ENCODE peak calls at places on chromosomes 4 and X, in seven cellular contexts. P is tibial artery; C is effector CD8-positive, alpha-beta T cell; V is SW480; I is NCI-H1092 treated with DMSO at 0.1 percent for 48 hours; G is suprapubic skin; U is PC-3. N is an unnamed sample.
A peak's percentile ranks its signal among the peaks of the same experiment; 100 is the strongest.

GRCh38 chrX:123731258-123731986 is 1.4 kb downstream of the THOC2 start:
- DNase-seq in U (peak; percentile 24), P (no peak), C (no peak), G (no peak), V (no peak), I (no peak), N (peak; percentile 17)

GRCh38 chrX:95382799-95383198 is 1301.8 kb upstream of the DIAPH2 start:
- DNase-seq in I (no peak), C (no peak), V (no peak), U (peak; percentile 29), G (no peak), P (no peak), N (no peak)

GRCh38 chr4:65391814-65392213 is 278.5 kb downstream of the EPHA5 start:
- DNase-seq in V (no peak), P (no peak), I (peak; percentile 60), C (no peak), U (no peak), G (no peak), N (no peak)

GRCh38 chr4:184265566-184266351 is 48.1 kb upstream of the ENPP6 start:
- DNase-seq in P (no peak), I (no peak), U (peak; percentile 49), V (no peak), G (no peak), C (no peak), N (peak; percentile 14)

GRCh38 chrX:131703646-131704045 is 159.8 kb downstream of the OR13H1 start:
- DNase-seq in V (no peak), G (no peak), C (no peak), I (no peak), U (no peak), P (no peak), N (no peak)

GRCh38 chrX:72122621-72123275 is 9.0 kb downstream of the RTL5 start:
- DNase-seq in I (no peak), G (no peak), U (no peak), P (no peak), C (no peak), V (no peak), N (no peak)

GRCh38 chrX:16610121-16610565 is 39.8 kb upstream of the S100G start:
- DNase-seq in I (no peak), C (no peak), V (no peak), U (peak; percentile 84), P (no peak), G (no peak), N (peak; percentile 3)

GRCh38 chr4:55637272-55637820 is 1.2 kb upstream of the NMU start:
- DNase-seq in I (no peak), G (no peak), C (no peak), P (no peak), V (no peak), U (no peak), N (no peak)

GRCh38 chrX:12844319-12844718 is 22.6 kb upstream of the TLR7 start:
- DNase-seq in G (no peak), P (no peak), V (no peak), U (no peak), I (no peak), C (no peak), N (no peak)

GRCh38 chr4:175871774-175872405 is 59.8 kb upstream of the GPM6A start:
- DNase-seq in U (peak; percentile 58), I (no peak), V (no peak), C (no peak), G (no peak), P (no peak), N (no peak)

GRCh38 chr4:158176108-158176507 is 3.3 kb upstream of the GASK1B start:
- DNase-seq in U (peak; percentile 78), I (no peak), V (no peak), G (no peak), P (no peak), C (no peak), N (peak; percentile 38)

GRCh38 chr4:137124278-137124932 is 407.9 kb downstream of the PCDH18 start:
- DNase-seq in C (no peak), U (peak; percentile 68), I (peak; percentile 88), P (no peak), V (peak; percentile 40), G (no peak), N (peak; percentile 15)

GRCh38 chr4:172830295-172830764 is 338.3 kb upstream of the GALNT7 start:
- DNase-seq in V (no peak), P (no peak), I (peak; percentile 10), G (no peak), U (peak; percentile 62), C (no peak), N (peak; percentile 4)

GRCh38 chr4:41061482-41062185 is 152.7 kb downstream of the APBB2 start:
- DNase-seq in I (no peak), C (no peak), P (no peak), G (no peak), U (no peak), V (no peak), N (no peak)

GRCh38 chr4:152605641-152606304 is 69.9 kb upstream of the FBXW7 start:
- DNase-seq in V (peak; percentile 22), G (no peak), U (no peak), P (no peak), I (peak; percentile 22), C (no peak), N (no peak)

GRCh38 chr4:173288296-173288695 is 45.9 kb downstream of the HMGB2 start:
- DNase-seq in P (peak; percentile 80), C (peak; percentile 54), U (peak; percentile 72), G (no peak), V (no peak), I (no peak), N (peak; percentile 11)

GRCh38 chr4:107619065-107619464 is 101.0 kb downstream of the PAPSS1 start:
- DNase-seq in P (peak; percentile 33), C (no peak), U (no peak), V (no peak), G (no peak), I (no peak), N (no peak)

GRCh38 chrX:154378059-154378798 is 866 bp upstream of the EMD start:
- DNase-seq in G (no peak), I (peak; percentile 61), V (no peak), U (peak; percentile 45), C (peak; percentile 38), P (peak; percentile 63), N (no peak)

GRCh38 chr4:162675661-162676060 is 491.0 kb downstream of the NAF1 start:
- DNase-seq in V (no peak), I (no peak), U (no peak), C (no peak), P (no peak), G (no peak), N (no peak)

GRCh38 chr4:150668824-150669223 is 86.9 kb downstream of the MAB21L2 start:
- DNase-seq in V (no peak), C (no peak), G (no peak), I (no peak), U (no peak), P (no peak), N (no peak)

GRCh38 chrX:16114640-16115039 is 8.7 kb upstream of the GRPR start:
- DNase-seq in I (no peak), G (no peak), C (no peak), V (no peak), U (no peak), P (no peak), N (no peak)

GRCh38 chrX:123499787-123500186 is 233.1 kb downstream of the THOC2 start:
- DNase-seq in G (no peak), I (no peak), V (no peak), C (no peak), U (no peak), P (no peak), N (no peak)

GRCh38 chr4:24477919-24478318 is 106.4 kb downstream of the DHX15 start:
- DNase-seq in V (no peak), P (no peak), G (no peak), U (peak; percentile 9), C (no peak), I (no peak), N (no peak)

GRCh38 chrX:88135735-88136134 is 611.3 kb upstream of the CPXCR1 start:
- DNase-seq in U (peak; percentile 35), G (no peak), P (no peak), C (no peak), I (peak; percentile 0), V (peak; percentile 4), N (peak; percentile 1)

GRCh38 chr4:41092128-41092527 is 122.2 kb downstream of the APBB2 start:
- DNase-seq in G (no peak), C (no peak), U (no peak), V (no peak), P (no peak), I (no peak), N (no peak)

GRCh38 chr4:68145261-68145660 is 15.6 kb upstream of the TMPRSS11F start:
- DNase-seq in V (no peak), G (no peak), C (no peak), U (no peak), I (no peak), P (no peak), N (no peak)

GRCh38 chrX:101383679-101384078 is 2.3 kb downstream of the BTK start:
- DNase-seq in U (no peak), V (no peak), I (no peak), C (no peak), P (no peak), G (no peak), N (no peak)

GRCh38 chr4:38202223-38202622 is 242.0 kb downstream of the PTTG2 start:
- DNase-seq in C (no peak), P (no peak), U (no peak), G (no peak), V (no peak), I (no peak), N (no peak)

GRCh38 chrX:50613846-50614245 is 143.2 kb upstream of the DGKK start:
- DNase-seq in I (no peak), G (no peak), P (no peak), U (no peak), V (no peak), C (no peak), N (no peak)

GRCh38 chrX:103792916-103793540 is 16.4 kb downstream of the PLP1 start:
- DNase-seq in V (no peak), G (no peak), I (no peak), P (no peak), C (no peak), U (peak; percentile 82), N (peak; percentile 13)

GRCh38 chr4:163344147-163345050 is 707 bp downstream of the NPY5R start:
- DNase-seq in U (no peak), V (no peak), P (no peak), G (no peak), C (no peak), I (no peak), N (no peak)

GRCh38 chrX:74788545-74789086 is 136.6 kb downstream of the NEXMIF start:
- DNase-seq in G (no peak), C (no peak), V (peak; percentile 4), P (no peak), I (no peak), U (peak; percentile 7), N (peak; percentile 0)

GRCh38 chrX:70476934-70477733 is 32.5 kb downstream of the DLG3 start:
- DNase-seq in C (no peak), U (peak; percentile 79), I (no peak), G (no peak), V (peak; percentile 90), P (peak; percentile 52), N (peak; percentile 53)

GRCh38 chr4:66048861-66049260 is 378.6 kb upstream of the EPHA5 start:
- DNase-seq in P (no peak), G (no peak), C (no peak), I (no peak), U (no peak), V (no peak), N (no peak)

GRCh38 chr4:15420642-15421041 is 7.2 kb upstream of the C1QTNF7 start:
- DNase-seq in I (no peak), C (no peak), V (no peak), G (no peak), U (no peak), P (no peak), N (no peak)

N was measured in RWPE1.